ENCODE peak calls at places on chromosomes 4 and X, in five cellular contexts. One of them, this sample, is unnamed.

GRCh38 chr4:39255266-39255665 is 72.9 kb downstream of the WDR19 start:
- DNase-seq in H4: peak; percentile 40
- DNase-seq in type B pancreatic cell: no peak
- DNase-seq in Panc1: peak; percentile 15
- DNase-seq in CD8-positive, alpha-beta memory T cell: no peak
- DNase-seq in this sample: peak; percentile 18

GRCh38 chr4:182827981-182828677 is 89.1 kb downstream of the DCTD start:
- DNase-seq in CD8-positive, alpha-beta memory T cell: no peak
- DNase-seq in H4: no peak
- DNase-seq in type B pancreatic cell: no peak
- DNase-seq in Panc1: no peak
- DNase-seq in this sample: no peak

GRCh38 chr4:181264908-181265307 is 978.3 kb upstream of the TENM3 start:
- DNase-seq in Panc1: no peak
- DNase-seq in CD8-positive, alpha-beta memory T cell: no peak
- DNase-seq in type B pancreatic cell: no peak
- DNase-seq in H4: no peak
- DNase-seq in this sample: no peak

GRCh38 chrX:72021975-72022374 is 109.7 kb downstream of the RTL5 start:
- DNase-seq in Panc1: no peak
- DNase-seq in type B pancreatic cell: peak; percentile 47
- DNase-seq in H4: no peak
- DNase-seq in CD8-positive, alpha-beta memory T cell: no peak
- DNase-seq in this sample: no peak

GRCh38 chr4:17912011-17912410 is 101.2 kb downstream of the NCAPG start:
- DNase-seq in type B pancreatic cell: no peak
- DNase-seq in H4: no peak
- DNase-seq in CD8-positive, alpha-beta memory T cell: no peak
- DNase-seq in Panc1: no peak
- DNase-seq in this sample: no peak

GRCh38 chr4:2886622-2887021 is 43.0 kb downstream of the ADD1 start:
- DNase-seq in H4: no peak
- DNase-seq in type B pancreatic cell: no peak
- DNase-seq in Panc1: no peak
- DNase-seq in CD8-positive, alpha-beta memory T cell: no peak
- DNase-seq in this sample: no peak

GRCh38 chr4:123661080-123661737 is 264.6 kb downstream of the SPRY1 start:
- DNase-seq in H4: no peak
- DNase-seq in CD8-positive, alpha-beta memory T cell: no peak
- DNase-seq in Panc1: no peak
- DNase-seq in type B pancreatic cell: no peak
- DNase-seq in this sample: peak; percentile 58

GRCh38 chrX:119407681-119408080 is 8.5 kb downstream of the SLC25A43 start:
- DNase-seq in Panc1: no peak
- DNase-seq in CD8-positive, alpha-beta memory T cell: no peak
- DNase-seq in H4: no peak
- DNase-seq in type B pancreatic cell: no peak
- DNase-seq in this sample: no peak

GRCh38 chr4:108024078-108024990 is 34.6 kb downstream of the HADH start:
- DNase-seq in Panc1: no peak
- DNase-seq in H4: no peak
- DNase-seq in CD8-positive, alpha-beta memory T cell: no peak
- DNase-seq in type B pancreatic cell: no peak
- DNase-seq in this sample: no peak

GRCh38 chr4:71595576-71596108 is 188.2 kb downstream of the GC start:
- DNase-seq in H4: peak; percentile 37
- DNase-seq in Panc1: no peak
- DNase-seq in type B pancreatic cell: no peak
- DNase-seq in CD8-positive, alpha-beta memory T cell: no peak
- DNase-seq in this sample: peak; percentile 88

GRCh38 chr4:141155586-141155985 is 22.3 kb upstream of the RNF150 start:
- DNase-seq in H4: peak; percentile 40
- DNase-seq in Panc1: no peak
- DNase-seq in type B pancreatic cell: no peak
- DNase-seq in CD8-positive, alpha-beta memory T cell: no peak
- DNase-seq in this sample: no peak

GRCh38 chrX:9149831-9150230 is 115.9 kb upstream of the FAM9B start:
- DNase-seq in Panc1: no peak
- DNase-seq in type B pancreatic cell: no peak
- DNase-seq in CD8-positive, alpha-beta memory T cell: no peak
- DNase-seq in H4: no peak
- DNase-seq in this sample: no peak

GRCh38 chrX:123322531-123322930 is 138.5 kb downstream of the GRIA3 start:
- DNase-seq in H4: no peak
- DNase-seq in Panc1: no peak
- DNase-seq in type B pancreatic cell: no peak
- DNase-seq in CD8-positive, alpha-beta memory T cell: no peak
- DNase-seq in this sample: no peak

GRCh38 chrX:101416691-101417090 is 8.7 kb downstream of the HNRNPH2 start:
- DNase-seq in Panc1: no peak
- DNase-seq in H4: no peak
- DNase-seq in type B pancreatic cell: no peak
- DNase-seq in CD8-positive, alpha-beta memory T cell: no peak
- DNase-seq in this sample: no peak

GRCh38 chrX:64230123-64230970 is at the start of gene ASB12:
- DNase-seq in CD8-positive, alpha-beta memory T cell: no peak
- DNase-seq in H4: no peak
- DNase-seq in type B pancreatic cell: no peak
- DNase-seq in Panc1: no peak
- DNase-seq in this sample: no peak

GRCh38 chr4:1504786-1505500 is 98.7 kb upstream of the NKX1-1 start:
- DNase-seq in CD8-positive, alpha-beta memory T cell: no peak
- DNase-seq in H4: no peak
- DNase-seq in Panc1: no peak
- DNase-seq in type B pancreatic cell: peak; percentile 62
- DNase-seq in this sample: no peak

GRCh38 chr4:185112104-185112503 is 31.0 kb upstream of the SLC25A4 start:
- DNase-seq in CD8-positive, alpha-beta memory T cell: no peak
- DNase-seq in H4: peak; percentile 93
- DNase-seq in type B pancreatic cell: no peak
- DNase-seq in Panc1: peak; percentile 87
- DNase-seq in this sample: peak; percentile 98

GRCh38 chr4:56326363-56326762 is 60.9 kb downstream of the AASDH start:
- DNase-seq in Panc1: no peak
- DNase-seq in CD8-positive, alpha-beta memory T cell: no peak
- DNase-seq in H4: no peak
- DNase-seq in type B pancreatic cell: no peak
- DNase-seq in this sample: peak; percentile 99

GRCh38 chr4:103095080-103095479 is 4.6 kb downstream of the BDH2 start:
- DNase-seq in H4: no peak
- DNase-seq in Panc1: no peak
- DNase-seq in type B pancreatic cell: no peak
- DNase-seq in CD8-positive, alpha-beta memory T cell: no peak
- DNase-seq in this sample: no peak

GRCh38 chr4:163107754-163108153 is 58.9 kb downstream of the NAF1 start:
- DNase-seq in Panc1: no peak
- DNase-seq in type B pancreatic cell: no peak
- DNase-seq in CD8-positive, alpha-beta memory T cell: no peak
- DNase-seq in H4: no peak
- DNase-seq in this sample: no peak

GRCh38 chr4:99586747-99587146 is 12.1 kb downstream of the MTTP start:
- DNase-seq in Panc1: no peak
- DNase-seq in H4: no peak
- DNase-seq in type B pancreatic cell: no peak
- DNase-seq in CD8-positive, alpha-beta memory T cell: no peak
- DNase-seq in this sample: no peak

GRCh38 chrX:123990602-123991001 is 29.1 kb downstream of the STAG2 start:
- DNase-seq in type B pancreatic cell: no peak
- DNase-seq in CD8-positive, alpha-beta memory T cell: no peak
- DNase-seq in Panc1: no peak
- DNase-seq in H4: no peak
- DNase-seq in this sample: no peak

GRCh38 chr4:146269228-146269653 is 54.9 kb downstream of the REELD1 start:
- DNase-seq in type B pancreatic cell: no peak
- DNase-seq in Panc1: no peak
- DNase-seq in CD8-positive, alpha-beta memory T cell: no peak
- DNase-seq in H4: no peak
- DNase-seq in this sample: no peak

GRCh38 chrX:48573690-48574269 is 504 bp upstream of the RBM3 start:
- DNase-seq in CD8-positive, alpha-beta memory T cell: peak; percentile 6
- DNase-seq in Panc1: no peak
- DNase-seq in H4: no peak
- DNase-seq in type B pancreatic cell: no peak
- DNase-seq in this sample: peak; percentile 57

GRCh38 chrX:43423876-43424275 is 232.2 kb upstream of the MAOA start:
- DNase-seq in H4: no peak
- DNase-seq in Panc1: no peak
- DNase-seq in CD8-positive, alpha-beta memory T cell: no peak
- DNase-seq in type B pancreatic cell: no peak
- DNase-seq in this sample: no peak

This sample was measured in COLO829.